ENCODE peak calls at places on chromosomes 4 and X, in four cellular contexts. F is ascending aorta, S is hepatocyte, N is tibial nerve. Z is an unnamed sample. For H3K4me1, the result is how much of the 10 kb centered on the place peaks cover.

GRCh38 chr4:168874083-168874482 is 136.0 kb downstream of the CBR4 start:
- DNase-seq in S (no peak), N (no peak), F (no peak), Z (no peak)

GRCh38 chrX:103704863-103705262 is 5.8 kb upstream of the TMEM31 start:
- DNase-seq in S (no peak), F (no peak), N (no peak), Z (no peak)

GRCh38 chr4:147737623-147738022 is 5.7 kb downstream of the ARHGAP10 start:
- DNase-seq in F (no peak), S (no peak), N (no peak), Z (no peak)

GRCh38 chrX:117002981-117003380 is 540.2 kb upstream of the CT83 start:
- DNase-seq in F (no peak), N (no peak), S (no peak), Z (no peak)

GRCh38 chr4:105145913-105146285 is 777 bp upstream of the TET2 start:
- DNase-seq in N (no peak), F (no peak), S (peak), Z (peak)

GRCh38 chr4:6192245-6192644 is 8.1 kb downstream of the JAKMIP1 start:
- DNase-seq in S (no peak), F (peak), N (no peak), Z (no peak)

GRCh38 chr4:968221-968620 is 5.1 kb downstream of the DGKQ start:
- DNase-seq in F (peak), N (no peak), S (no peak), Z (no peak)

GRCh38 chrX:3129256-3129655 is 88.0 kb downstream of the ARSF start:
- DNase-seq in F (no peak), N (no peak), S (no peak), Z (no peak)

GRCh38 chrX:139191746-139192385 is 338.7 kb upstream of the F9 start:
- DNase-seq in F (no peak), S (no peak), N (no peak), Z (no peak)

GRCh38 chr4:177070533-177070932 is 239.1 kb upstream of the NEIL3 start:
- DNase-seq in N (no peak), F (no peak), S (no peak), Z (no peak)

GRCh38 chr4:143389543-143390195 is 53.0 kb downstream of the GAB1 start:
- DNase-seq in S (no peak), N (no peak), F (no peak), Z (no peak)

GRCh38 chrX:154735695-154736393 is 15.0 kb downstream of the GAB3 start:
- DNase-seq in N (no peak), S (peak), F (peak), Z (peak)

GRCh38 chr4:6141554-6141953 is 58.8 kb downstream of the JAKMIP1 start:
- DNase-seq in S (no peak), F (no peak), N (no peak), Z (no peak)

GRCh38 chr4:145881991-145882390 is 56.6 kb downstream of the ZNF827 start:
- DNase-seq in F (no peak), S (peak), N (no peak), Z (peak)

GRCh38 chr4:145884775-145885174 is 53.8 kb downstream of the ZNF827 start:
- DNase-seq in S (no peak), N (no peak), F (no peak), Z (no peak)

GRCh38 chr4:145882594-145882993 is 56.0 kb downstream of the ZNF827 start:
- DNase-seq in N (no peak), S (no peak), F (no peak), Z (no peak)

GRCh38 chr4:145881585-145881984 is 57.0 kb downstream of the ZNF827 start:
- DNase-seq in F (no peak), N (no peak), S (no peak), Z (no peak)

DNA sequence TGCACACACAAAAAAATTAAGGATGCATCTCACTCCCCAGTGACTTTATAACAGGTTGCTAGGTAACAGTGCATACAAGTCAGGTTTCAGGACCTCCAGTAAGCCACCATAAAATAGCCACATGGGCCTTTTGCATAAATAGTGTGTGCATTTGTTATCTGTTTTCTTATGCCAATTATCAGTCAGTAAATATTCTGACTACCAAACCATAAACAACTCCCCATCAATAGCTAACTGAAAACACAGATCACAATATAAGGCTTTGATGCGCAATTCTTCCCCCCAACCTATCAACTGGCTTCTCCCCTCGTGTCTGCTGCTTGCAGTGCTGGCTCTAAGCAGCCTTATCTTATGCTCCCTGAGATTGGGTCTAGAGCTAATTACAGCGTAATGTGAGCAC is 55.5 kb downstream of the ZNF827 start:
- DNase-seq in F (no peak), S (no peak), N (no peak), Z (no peak)
- H3K4me1 ChIP-seq in F (under half), S (under half), N (under half), Z (under half)

GRCh38 chr4:174520655-174521054 is 1.6 kb downstream of the HPGD start:
- DNase-seq in F (no peak), S (no peak), N (no peak), Z (no peak)
- H3K4me3 ChIP-seq in F (no peak), S (no peak), N (no peak), Z (no peak)

GRCh38 chrX:134761788-134762187 is 103.5 kb upstream of the PLAC1 start:
- DNase-seq in N (no peak), F (no peak), S (peak), Z (no peak)
- TF ChIP-seq CTCF in N (no peak), F (peak), S (peak), Z (no peak)

GRCh38 chr4:81746071-81746470 is 274.4 kb upstream of the RASGEF1B start:
- DNase-seq in N (no peak), F (no peak), S (no peak), Z (no peak)
- H3K4me1 ChIP-seq in N (under half), F (under half), S (under half), Z (under half)

DNA sequence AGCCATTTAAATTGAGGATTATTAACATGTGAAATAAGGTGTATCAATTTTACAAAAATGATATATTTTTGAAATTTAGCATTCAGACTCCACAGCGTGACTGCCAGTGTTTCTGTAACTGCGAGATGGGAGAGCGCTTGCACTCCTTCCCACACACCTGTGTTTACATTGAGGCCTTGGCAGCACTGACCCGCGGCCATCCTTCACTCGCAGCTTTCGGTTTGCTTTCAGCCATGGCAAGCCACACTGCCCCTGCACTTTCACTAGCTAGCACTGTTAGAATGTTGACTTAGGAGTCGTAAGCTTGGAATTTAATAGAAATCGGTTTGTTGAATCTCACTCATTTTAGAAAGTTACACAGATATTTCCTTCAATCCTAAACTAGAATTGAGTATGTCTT is 136.2 kb downstream of the CFAP299 start:
- DNase-seq in F (no peak), N (no peak), S (peak), Z (peak)
- H3K4me3 ChIP-seq in F (no peak), N (no peak), S (no peak), Z (no peak)

GRCh38 chrX:108811891-108812290 is 75.5 kb upstream of the IRS4 start:
- DNase-seq in F (no peak), N (no peak), S (no peak), Z (no peak)
- TF ChIP-seq CTCF in F (no peak), N (no peak), S (no peak), Z (no peak)

GRCh38 chr4:69836321-69836720 is 23.6 kb downstream of the SULT1E1 start:
- DNase-seq in N (no peak), S (no peak), F (no peak), Z (no peak)
- H3K4me1 ChIP-seq in N (under half), S (under half), F (under half), Z (under half)

DNA sequence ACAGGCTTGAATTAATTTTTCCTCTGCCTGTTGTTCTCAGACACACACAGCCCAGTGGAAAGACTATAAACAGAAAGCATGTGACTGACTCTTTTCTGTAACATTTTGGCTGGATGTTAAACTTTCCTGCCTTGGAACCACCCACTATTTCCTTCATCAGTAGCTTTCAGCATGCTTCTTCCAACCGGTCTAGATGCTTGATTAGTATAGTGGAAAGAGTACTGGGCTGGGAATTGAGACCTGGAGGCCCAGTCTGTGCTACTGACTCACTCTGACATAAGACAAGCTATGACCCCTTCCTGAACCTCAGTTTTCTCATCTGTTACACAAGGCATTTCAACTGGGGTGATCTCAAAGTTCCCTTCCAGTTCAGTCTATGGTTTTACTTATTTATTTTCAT is 173.2 kb downstream of the RTL9 start:
- DNase-seq in F (no peak), N (no peak), S (no peak), Z (no peak)
- H3K4me3 ChIP-seq in F (no peak), N (no peak), S (no peak), Z (no peak)